ENCODE peak calls at places on chromosome 12, in five cellular contexts. J, Z, P, X and N are unnamed samples.

GRCh38 chr12:91685917-91686316 is 459.7 kb downstream of the BTG1 start:
- DNase-seq in P (no peak), Z (peak), X (no peak), J (peak), N (peak)

GRCh38 chr12:65825573-65826512 is 1.6 kb downstream of the HMGA2 start:
- DNase-seq in Z (peak), X (no peak), P (no peak), J (no peak), N (no peak)

GRCh38 chr12:52263761-52264434 is 10.5 kb upstream of the KRT86 start:
- DNase-seq in P (no peak), J (no peak), Z (no peak), X (no peak), N (no peak)

GRCh38 chr12:92034858-92035401 is 110.7 kb downstream of the BTG1 start:
- DNase-seq in P (no peak), X (no peak), Z (peak), J (peak), N (peak)

GRCh38 chr12:132545183-132545953 is 55.4 kb downstream of the FBRSL1 start:
- DNase-seq in Z (no peak), J (no peak), P (no peak), X (no peak), N (no peak)

GRCh38 chr12:51869931-51870330 is 18.0 kb upstream of the ANKRD33 start:
- DNase-seq in X (no peak), J (no peak), P (no peak), Z (no peak), N (no peak)

GRCh38 chr12:115203661-115204060 is 519.7 kb upstream of the TBX3 start:
- DNase-seq in Z (peak), P (no peak), J (peak), X (no peak), N (no peak)

GRCh38 chr12:41368006-41368405 is 179.9 kb downstream of the PDZRN4 start:
- DNase-seq in Z (no peak), X (no peak), P (no peak), J (no peak), N (peak)

GRCh38 chr12:87332987-87333761 is 696.0 kb downstream of the C12orf50 start:
- DNase-seq in Z (no peak), J (peak), X (no peak), P (no peak), N (no peak)

GRCh38 chr12:78797201-78797931 is 67.2 kb upstream of the SYT1 start:
- DNase-seq in Z (peak), J (peak), P (no peak), X (no peak), N (peak)

GRCh38 chr12:105221588-105222325 is 14.2 kb downstream of the APPL2 start:
- DNase-seq in J (no peak), X (no peak), P (no peak), Z (no peak), N (no peak)

GRCh38 chr12:77324763-77325468 is 259.5 kb upstream of the E2F7 start:
- DNase-seq in J (peak), Z (peak), X (peak), P (peak), N (peak)

GRCh38 chr12:19186722-19187661 is 57.5 kb downstream of the PLEKHA5 start:
- DNase-seq in X (no peak), Z (peak), P (no peak), J (peak), N (peak)

GRCh38 chr12:74337951-74338350 is 199.7 kb upstream of the ATXN7L3B start:
- DNase-seq in Z (peak), X (no peak), P (no peak), J (peak), N (peak)

GRCh38 chr12:64687816-64688599 is 71.2 kb downstream of the GNS start:
- DNase-seq in J (peak), X (no peak), P (no peak), Z (peak), N (no peak)

GRCh38 chr12:3311027-3311402 is 180.0 kb upstream of the PRMT8 start:
- DNase-seq in P (no peak), Z (peak), J (peak), X (peak), N (peak)

GRCh38 chr12:70849265-70849960 is 71.1 kb downstream of the PTPRR start:
- DNase-seq in P (no peak), X (no peak), Z (peak), J (peak), N (peak)

GRCh38 chr12:47100146-47100545 is 20.4 kb upstream of the AMIGO2 start:
- DNase-seq in J (peak), P (no peak), X (no peak), Z (no peak), N (no peak)

GRCh38 chr12:14999421-15000047 is 26.7 kb downstream of the PDE6H start:
- DNase-seq in J (peak), P (no peak), X (no peak), Z (peak), N (peak)

GRCh38 chr12:3529281-3529680 is 38.3 kb downstream of the PRMT8 start:
- DNase-seq in X (no peak), J (no peak), P (no peak), Z (peak), N (no peak)

GRCh38 chr12:16849473-16849872 is 243.5 kb upstream of the LMO3 start:
- DNase-seq in X (no peak), J (no peak), P (no peak), Z (no peak), N (no peak)

DNA sequence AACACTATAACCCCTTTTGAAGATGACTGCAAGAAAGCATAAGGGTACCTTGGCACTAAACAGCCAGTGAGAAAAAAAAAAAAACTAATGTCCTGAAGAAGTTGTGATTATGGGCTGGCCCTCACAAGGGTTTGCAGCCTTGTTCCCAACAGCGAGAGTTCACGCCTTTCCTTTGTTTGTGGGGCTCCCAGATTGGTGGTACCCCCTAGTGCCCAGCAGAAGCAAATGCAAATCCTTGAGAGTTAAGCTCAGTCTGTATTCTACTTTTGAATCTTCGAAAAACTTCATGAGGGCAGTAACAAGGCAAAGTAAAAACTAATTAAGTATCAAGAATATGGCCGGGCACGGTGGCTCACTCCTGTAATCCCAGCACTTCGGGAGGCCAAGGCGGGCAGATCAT is 238.9 kb upstream of the LMO3 start:
- DNase-seq in J (no peak), X (no peak), Z (no peak), P (no peak), N (no peak)
- TF ChIP-seq CTCF in J (no peak), X (no peak), Z (no peak), P (no peak), N (no peak)

GRCh38 chr12:62523619-62524018 is 57.0 kb downstream of the MON2 start:
- DNase-seq in J (no peak), P (no peak), Z (no peak), X (no peak), N (no peak)

GRCh38 chr12:62520361-62520760 is 53.7 kb downstream of the MON2 start:
- DNase-seq in Z (no peak), J (no peak), X (no peak), P (no peak), N (no peak)

GRCh38 chr12:62525306-62525705 is 58.7 kb downstream of the MON2 start:
- DNase-seq in X (no peak), J (no peak), Z (no peak), P (no peak), N (no peak)

GRCh38 chr12:62519043-62519442 is 52.4 kb downstream of the MON2 start:
- DNase-seq in P (no peak), J (no peak), Z (no peak), X (no peak), N (no peak)

GRCh38 chr12:62522984-62523383 is 56.4 kb downstream of the MON2 start:
- DNase-seq in P (no peak), J (no peak), Z (peak), X (no peak), N (peak)
- TF ChIP-seq CTCF in P (peak), J (no peak), Z (no peak), X (no peak), N (no peak)

GRCh38 chr12:57476993-57477709 is 2.5 kb downstream of the ARHGAP9 start:
- DNase-seq in P (no peak), J (no peak), Z (no peak), X (no peak), N (no peak)

GRCh38 chr12:57479376-57480115 is at the start of gene ARHGAP9:
- DNase-seq in X (no peak), J (no peak), Z (no peak), P (no peak), N (no peak)

GRCh38 chr12:57476162-57476992 is 3.3 kb downstream of the ARHGAP9 start:
- DNase-seq in Z (no peak), J (no peak), P (no peak), X (no peak), N (no peak)

GRCh38 chr12:57477710-57478681 is 1.7 kb downstream of the ARHGAP9 start:
- DNase-seq in P (no peak), J (no peak), Z (peak), X (no peak), N (peak)

GRCh38 chr12:57479043-57479375 is 657 bp downstream of the ARHGAP9 start:
- DNase-seq in P (no peak), J (no peak), Z (no peak), X (no peak), N (no peak)
- TF ChIP-seq CTCF in P (no peak), J (no peak), Z (no peak), X (no peak), N (no peak)

GRCh38 chr12:130263025-130263424 is 74.7 kb upstream of the PIWIL1 start:
- DNase-seq in X (no peak), P (no peak), J (no peak), Z (no peak), N (no peak)
- TF ChIP-seq CTCF in X (no peak), P (no peak), J (no peak), Z (no peak), N (no peak)

DNA sequence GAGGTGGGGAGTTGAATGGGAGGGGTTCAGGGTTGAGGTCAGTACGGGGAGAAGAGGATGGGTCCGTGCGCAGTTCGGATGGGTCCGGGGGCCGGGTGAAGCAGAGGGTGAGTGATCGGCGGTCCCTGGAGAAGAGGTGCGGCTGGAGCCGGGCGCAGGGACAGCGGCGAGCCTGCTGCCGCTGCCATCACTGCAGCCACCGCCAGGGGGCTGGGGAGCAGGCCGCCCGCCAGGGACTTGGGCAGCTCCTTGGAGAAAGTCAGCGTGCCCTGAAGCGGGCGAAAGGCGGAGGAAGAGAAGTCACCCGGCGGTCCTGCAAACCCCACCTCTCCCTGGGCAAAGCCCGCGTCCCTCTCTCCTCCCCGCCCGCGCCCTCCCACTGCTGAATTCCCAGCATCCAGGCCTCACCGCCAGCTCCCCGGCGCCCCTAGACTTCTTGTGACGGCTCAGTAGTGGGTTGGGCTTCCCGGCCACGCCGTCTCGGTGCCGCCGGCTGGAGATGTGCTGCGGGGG is 6.0 kb upstream of the GPR84 start:
- DNase-seq in Z (peak), P (peak), J (peak), X (peak), N (peak)
- TF ChIP-seq CTCF in Z (peak), P (peak), J (peak), X (peak), N (peak)

DNA sequence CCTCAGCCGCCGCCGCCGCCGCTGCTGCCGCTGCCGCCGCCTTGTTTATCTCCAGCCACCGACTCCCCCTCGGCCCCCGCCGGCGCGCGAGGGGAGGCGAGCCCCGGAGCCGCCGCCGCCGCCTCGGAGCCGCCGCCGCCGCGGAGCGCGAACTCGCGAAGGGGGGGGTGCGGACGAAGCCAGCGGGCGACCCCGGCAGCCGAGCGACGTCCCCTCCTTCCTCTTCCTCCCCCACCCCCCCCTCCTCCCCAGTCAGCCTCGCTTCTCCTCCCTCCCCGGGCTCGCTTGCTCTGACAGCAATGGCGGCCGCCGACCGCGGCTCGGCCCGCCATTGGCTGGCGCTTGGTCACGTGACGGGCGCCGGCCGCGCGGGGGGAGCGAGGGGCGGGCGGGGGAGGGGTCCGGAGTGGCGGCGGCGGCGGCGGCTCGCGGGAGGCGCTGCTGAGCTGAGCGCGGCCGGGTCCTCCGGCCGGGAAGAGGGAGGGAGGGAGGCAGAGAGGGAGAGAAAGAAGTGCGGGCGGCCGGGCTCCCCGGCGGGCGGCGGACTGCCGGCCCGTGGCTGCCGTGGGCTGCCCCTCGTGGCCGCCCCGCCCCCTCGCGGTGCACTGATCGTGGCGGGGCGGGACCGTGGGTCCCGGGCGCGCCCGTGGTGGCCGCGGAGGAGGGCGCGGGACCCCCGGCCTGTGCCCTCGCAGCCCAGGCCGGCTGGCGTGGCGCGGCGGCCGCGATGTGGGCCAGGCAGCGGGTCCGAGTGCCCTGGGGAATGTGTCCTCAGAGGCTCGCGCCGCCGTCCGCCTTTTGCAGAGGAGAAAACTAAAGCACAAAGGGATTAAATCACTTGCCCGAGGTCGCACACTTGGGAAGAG is at the start of gene MED13L:
- DNase-seq in Z (peak), P (peak), J (peak), X (peak), N (peak)
- TF ChIP-seq CTCF in Z (peak), P (peak), J (peak), X (no peak), N (no peak)

GRCh38 chr12:131387281-131388163 is 323.4 kb upstream of the SFSWAP start:
- DNase-seq in Z (no peak), X (no peak), J (no peak), P (no peak), N (no peak)

GRCh38 chr12:131389051-131390013 is 321.6 kb upstream of the SFSWAP start:
- DNase-seq in P (no peak), X (no peak), J (no peak), Z (no peak), N (no peak)

GRCh38 chr12:131391399-131391798 is 319.5 kb upstream of the SFSWAP start:
- DNase-seq in X (no peak), P (no peak), J (no peak), Z (no peak), N (no peak)

GRCh38 chr12:131388164-131388795 is 322.6 kb upstream of the SFSWAP start:
- DNase-seq in J (no peak), X (no peak), Z (no peak), P (no peak), N (no peak)

DNA sequence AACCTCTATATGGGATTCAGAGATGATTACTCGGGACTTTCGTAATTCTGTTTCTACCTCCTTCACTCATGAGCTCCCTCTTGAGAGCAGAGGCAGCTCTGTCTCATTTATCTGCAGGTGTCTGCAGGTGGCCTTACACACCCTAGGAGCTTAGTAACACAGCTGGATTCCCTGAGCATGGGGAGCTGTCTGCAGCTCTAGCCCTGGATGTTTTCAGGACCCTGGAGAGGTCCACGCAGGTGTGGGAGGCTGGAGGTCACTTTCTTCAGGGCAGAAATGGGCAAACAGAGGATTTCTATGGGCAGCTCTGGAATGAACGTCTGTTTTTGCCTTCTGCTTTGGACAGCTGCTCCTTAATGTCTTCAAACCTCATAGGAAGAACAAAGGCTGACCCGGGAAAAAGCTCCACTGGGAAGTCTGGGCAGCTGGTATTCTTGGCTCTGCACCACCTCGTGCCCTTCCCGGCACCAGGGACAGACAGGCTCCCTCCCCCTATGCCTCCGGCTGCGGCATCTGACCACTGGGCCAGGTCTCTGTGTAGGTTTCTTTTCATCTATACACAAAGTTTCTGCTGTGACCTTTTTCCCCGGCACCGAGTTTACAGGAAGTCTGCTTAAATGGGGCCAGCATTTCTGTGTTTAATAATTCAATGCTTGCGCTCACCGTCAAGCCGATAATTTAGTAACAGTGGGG is 320.3 kb upstream of the SFSWAP start:
- DNase-seq in Z (no peak), P (no peak), J (no peak), X (no peak), N (no peak)
- TF ChIP-seq CTCF in Z (no peak), P (no peak), J (no peak), X (no peak), N (no peak)

DNA sequence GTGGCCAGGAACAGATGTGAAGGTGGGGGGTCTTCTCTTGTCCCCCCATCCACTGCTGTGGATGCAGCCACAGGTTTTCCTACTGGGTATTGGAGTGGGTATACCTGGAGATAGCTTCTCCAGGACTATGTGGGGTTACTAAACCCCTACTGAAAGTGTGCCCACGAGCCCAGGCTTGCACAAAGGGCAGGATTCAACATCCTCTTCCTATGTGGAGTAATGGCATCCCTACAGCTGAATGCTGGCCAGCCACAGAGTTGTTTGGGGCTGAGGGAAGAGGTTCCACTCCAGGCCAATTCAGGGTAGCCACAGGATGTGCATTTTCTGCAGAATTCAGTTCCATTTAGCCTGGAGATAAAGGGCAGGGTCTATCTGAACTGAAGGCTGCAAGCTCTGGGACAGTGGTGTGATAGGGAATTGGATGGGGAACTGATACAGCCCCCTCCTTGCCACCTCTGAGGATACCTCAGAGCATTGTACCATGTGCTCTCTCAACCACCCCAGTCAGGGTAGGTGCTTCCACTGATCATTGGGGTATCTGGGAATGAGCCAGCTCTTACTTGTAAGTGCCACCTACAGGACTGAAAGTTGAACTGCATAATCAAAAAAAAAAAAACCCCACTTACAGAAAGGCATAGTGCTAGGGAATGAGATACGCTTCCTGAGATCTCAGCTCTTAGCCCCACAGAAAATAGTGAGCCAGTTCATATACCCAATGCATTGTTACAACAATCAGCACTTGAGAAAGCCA is 187.1 kb downstream of the KITLG start:
- DNase-seq in Z (peak), P (no peak), X (no peak), J (peak), N (peak)
- TF ChIP-seq CTCF in Z (peak), P (peak), X (no peak), J (peak), N (peak)